ENCODE peak calls at places on chromosomes 6 and 20, in four cellular contexts. U is osteocyte, W is substantia nigra, N is transverse colon. I is an unnamed sample.

GRCh38 chr6:18431581-18431980 is 44.4 kb downstream of the RNF144B start:
- DNase-seq in U (no peak), W (no peak), N (no peak), I (no peak)

GRCh38 chr6:154891901-154892300 is 103.2 kb upstream of the TIAM2 start:
- DNase-seq in U (peak), W (no peak), N (no peak), I (no peak)

GRCh38 chr6:21780601-21781000 is 187.1 kb downstream of the SOX4 start:
- DNase-seq in U (no peak), W (no peak), N (no peak), I (no peak)

GRCh38 chr6:52786249-52786956 is 17.2 kb downstream of the GSTA1 start:
- DNase-seq in U (no peak), W (no peak), N (no peak), I (no peak)

GRCh38 chr20:62329389-62330377 is 26.9 kb downstream of the ADRM1 start:
- DNase-seq in U (no peak), W (no peak), N (no peak), I (no peak)

GRCh38 chr6:63636516-63636968 is 940 bp downstream of the PHF3 start:
- DNase-seq in U (no peak), W (peak), N (peak), I (peak)

GRCh38 chr6:121310495-121310894 is 23.8 kb downstream of the TBC1D32 start:
- DNase-seq in U (no peak), W (no peak), N (no peak), I (no peak)

GRCh38 chr6:53728570-53729194 is 63.1 kb upstream of the KLHL31 start:
- DNase-seq in U (peak), W (peak), N (peak), I (peak)

GRCh38 chr20:46694484-46694883 is 5.2 kb upstream of the TP53RK start:
- DNase-seq in U (no peak), W (no peak), N (no peak), I (no peak)

GRCh38 chr6:18122128-18123093 is at the start of gene NHLRC1:
- DNase-seq in U (peak), W (peak), N (peak), I (peak)

GRCh38 chr20:62026564-62026856 is 39.2 kb downstream of the TAF4 start:
- DNase-seq in U (no peak), W (no peak), N (no peak), I (no peak)

GRCh38 chr6:117605169-117605826 is 3.0 kb upstream of the GOPC start:
- DNase-seq in U (no peak), W (peak), N (peak), I (no peak)

GRCh38 chr6:13272131-13273046 is 55.9 kb downstream of the TBC1D7 start:
- DNase-seq in U (no peak), W (no peak), N (peak), I (no peak)

GRCh38 chr6:63819831-63820230 is 184.2 kb downstream of the PHF3 start:
- DNase-seq in U (no peak), W (no peak), N (no peak), I (no peak)

GRCh38 chr20:23691675-23692074 is 2.8 kb upstream of the CST4 start:
- DNase-seq in U (peak), W (no peak), N (no peak), I (no peak)

GRCh38 chr6:32832535-32832934 is 6.0 kb downstream of the TAP2 start:
- DNase-seq in U (no peak), W (no peak), N (no peak), I (no peak)

GRCh38 chr6:46730918-46731461 is 4.2 kb downstream of the PLA2G7 start:
- DNase-seq in U (no peak), W (no peak), N (no peak), I (no peak)

GRCh38 chr6:117481926-117482239 is 591 bp upstream of the DCBLD1 start:
- DNase-seq in U (no peak), W (no peak), N (no peak), I (no peak)

GRCh38 chr20:49345538-49345937 is 67.7 kb upstream of the ZNFX1 start:
- DNase-seq in U (no peak), W (no peak), N (no peak), I (no peak)

GRCh38 chr6:77456531-77457248 is 6.6 kb downstream of the HTR1B start:
- DNase-seq in U (no peak), W (no peak), N (no peak), I (no peak)

GRCh38 chr6:142942805-142943227 is 2.2 kb downstream of the HIVEP2 start:
- DNase-seq in U (no peak), W (no peak), N (no peak), I (no peak)

GRCh38 chr6:10621847-10622246 is 72.6 kb downstream of the C6orf52 start:
- DNase-seq in U (no peak), W (no peak), N (no peak), I (no peak)

GRCh38 chr6:156250593-156250992 is 526.6 kb upstream of the ARID1B start:
- DNase-seq in U (no peak), W (no peak), N (no peak), I (no peak)

GRCh38 chr20:37647946-37648345 is 45.9 kb upstream of the CTNNBL1 start:
- DNase-seq in U (no peak), W (no peak), N (no peak), I (no peak)

GRCh38 chr20:35009665-35010328 is 54.1 kb downstream of the MYH7B start:
- DNase-seq in U (no peak), W (no peak), N (no peak), I (no peak)

GRCh38 chr6:39867592-39867991 is 66.7 kb downstream of the MOCS1 start:
- DNase-seq in U (no peak), W (no peak), N (no peak), I (no peak)

GRCh38 chr6:28218312-28219248 is 6.5 kb upstream of the ZSCAN9 start:
- DNase-seq in U (peak), W (peak), N (peak), I (peak)

GRCh38 chr20:23331450-23331849 is 19.1 kb upstream of the NXT1 start:
- DNase-seq in U (no peak), W (no peak), N (no peak), I (no peak)

GRCh38 chr20:36645998-36646397 is at the start of gene SLA2:
- DNase-seq in U (no peak), W (no peak), N (peak), I (no peak)

GRCh38 chr6:82067021-82067420 is 180.5 kb downstream of the IBTK start:
- DNase-seq in U (no peak), W (no peak), N (peak), I (no peak)

GRCh38 chr6:11188161-11188915 is 44.1 kb downstream of the NEDD9 start:
- DNase-seq in U (peak), W (no peak), N (no peak), I (no peak)

GRCh38 chr6:5006182-5006581 is 2.3 kb upstream of the RPP40 start:
- DNase-seq in U (no peak), W (no peak), N (no peak), I (no peak)

GRCh38 chr6:44851176-44851575 is 463.7 kb downstream of the CDC5L start:
- DNase-seq in U (no peak), W (no peak), N (no peak), I (no peak)

I was measured in caudate nucleus.